ENCODE peak calls at places on chromosomes 5 and 9, in seven cellular contexts. W, B, F, M, A, O and X are unnamed samples.
A peak's percentile ranks its signal among the peaks of the same experiment; 100 is the strongest.

GRCh38 chr5:80805038-80805437 is 150.3 kb upstream of the DHFR start:
- DNase-seq in A (no peak), F (no peak), W (no peak), B (no peak), M (no peak), O (no peak), X (no peak)

GRCh38 chr9:38707885-38708640 is 11.9 kb downstream of the FAM240B start:
- DNase-seq in F (no peak), O (no peak), A (no peak), B (no peak), M (no peak), W (peak; percentile 2), X (no peak)

GRCh38 chr9:114743446-114743845 is 61.5 kb upstream of the TEX48 start:
- DNase-seq in W (no peak), O (no peak), B (no peak), F (no peak), A (no peak), M (no peak), X (no peak)

GRCh38 chr9:112556497-112557085 is 70.0 kb downstream of the KIAA1958 start:
- DNase-seq in A (no peak), M (no peak), O (peak; percentile 91), W (no peak), F (no peak), B (peak; percentile 61), X (no peak)

GRCh38 chr9:73200694-73201432 is 49.2 kb downstream of the ANXA1 start:
- DNase-seq in O (peak; percentile 15), A (no peak), F (no peak), M (peak; percentile 55), W (peak; percentile 41), B (no peak), X (no peak)

GRCh38 chr5:144335561-144335960 is 164.9 kb downstream of the KCTD16 start:
- DNase-seq in M (no peak), A (no peak), F (no peak), W (no peak), O (no peak), B (no peak), X (no peak)

GRCh38 chr9:4334439-4334838 is 34.6 kb upstream of the GLIS3 start:
- DNase-seq in W (no peak), B (peak; percentile 61), M (peak; percentile 54), O (peak; percentile 63), A (peak; percentile 48), F (peak; percentile 84), X (no peak)

GRCh38 chr5:119019431-119020348 is 31.3 kb upstream of the DTWD2 start:
- DNase-seq in F (no peak), M (no peak), O (no peak), B (no peak), A (no peak), W (peak; percentile 54), X (no peak)

GRCh38 chr5:180111273-180111695 is 39.7 kb upstream of the RNF130 start:
- DNase-seq in O (no peak), A (peak; percentile 34), W (no peak), M (no peak), F (no peak), B (no peak), X (no peak)

GRCh38 chr5:84364043-84364442 is 20.6 kb downstream of the EDIL3 start:
- DNase-seq in O (peak; percentile 81), A (no peak), B (no peak), M (peak; percentile 63), F (no peak), W (no peak), X (no peak)

GRCh38 chr5:6634327-6634713 is 1.1 kb downstream of the SRD5A1 start:
- DNase-seq in B (no peak), O (no peak), F (no peak), A (no peak), W (peak; percentile 49), M (peak; percentile 5), X (no peak)

GRCh38 chr9:134863941-134864820 is 16.4 kb upstream of the FCN2 start:
- DNase-seq in O (no peak), M (peak; percentile 23), F (no peak), B (no peak), A (no peak), W (no peak), X (no peak)

GRCh38 chr9:38358390-38359296 is 33.9 kb upstream of the ALDH1B1 start:
- DNase-seq in F (no peak), O (peak; percentile 43), M (no peak), A (no peak), B (no peak), W (no peak), X (peak; percentile 7)

GRCh38 chr9:132267660-132268059 is 87.1 kb downstream of the SETX start:
- DNase-seq in W (no peak), F (no peak), B (no peak), M (no peak), A (no peak), O (no peak), X (no peak)

GRCh38 chr5:77015938-77016569 is 14.2 kb upstream of the AGGF1 start:
- DNase-seq in F (no peak), W (peak; percentile 77), M (peak; percentile 83), O (peak; percentile 63), A (no peak), B (peak; percentile 23), X (no peak)
- TF ChIP-seq CTCF in F (peak; percentile 50), W (peak; percentile 81), M (peak; percentile 30), O (peak; percentile 21), A (no peak), B (peak; percentile 54), X (no peak)

DNA sequence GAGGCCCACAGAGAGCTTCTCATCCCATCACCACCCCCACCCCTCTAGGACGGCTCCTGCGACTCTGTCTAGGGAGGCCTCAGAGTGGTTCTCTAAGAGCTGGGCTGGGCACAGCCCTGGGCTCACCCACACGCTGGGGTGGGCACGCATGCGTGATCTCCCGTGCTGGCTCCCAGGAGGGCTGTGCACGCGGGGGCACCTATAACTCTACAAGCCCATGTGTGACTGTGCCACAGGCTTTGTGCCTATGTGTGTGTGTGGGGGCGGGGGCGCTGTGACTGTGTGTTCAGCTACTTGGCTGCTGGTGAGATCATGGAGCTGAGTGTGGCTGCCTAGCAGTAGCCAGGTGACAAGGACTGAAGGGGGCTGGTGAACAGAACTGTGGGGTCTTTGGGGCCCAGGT is 32.2 kb downstream of the NDUFA8 start:
- DNase-seq in W (no peak), M (no peak), A (no peak), B (no peak), O (no peak), F (no peak), X (no peak)
- TF ChIP-seq CTCF in W (no peak), M (no peak), A (no peak), B (no peak), O (no peak), F (no peak), X (no peak)

GRCh38 chr5:110329955-110330354 is 396.5 kb downstream of the TMEM232 start:
- DNase-seq in B (no peak), F (no peak), M (no peak), A (no peak), O (no peak), W (no peak), X (no peak)

GRCh38 chr5:110338336-110339083 is 388.0 kb downstream of the TMEM232 start:
- DNase-seq in B (no peak), W (no peak), M (no peak), O (no peak), A (no peak), F (no peak), X (no peak)

GRCh38 chr5:110335361-110336046 is 391.0 kb downstream of the TMEM232 start:
- DNase-seq in A (no peak), M (peak; percentile 29), O (peak; percentile 94), B (peak; percentile 93), W (no peak), F (no peak), X (no peak)

DNA sequence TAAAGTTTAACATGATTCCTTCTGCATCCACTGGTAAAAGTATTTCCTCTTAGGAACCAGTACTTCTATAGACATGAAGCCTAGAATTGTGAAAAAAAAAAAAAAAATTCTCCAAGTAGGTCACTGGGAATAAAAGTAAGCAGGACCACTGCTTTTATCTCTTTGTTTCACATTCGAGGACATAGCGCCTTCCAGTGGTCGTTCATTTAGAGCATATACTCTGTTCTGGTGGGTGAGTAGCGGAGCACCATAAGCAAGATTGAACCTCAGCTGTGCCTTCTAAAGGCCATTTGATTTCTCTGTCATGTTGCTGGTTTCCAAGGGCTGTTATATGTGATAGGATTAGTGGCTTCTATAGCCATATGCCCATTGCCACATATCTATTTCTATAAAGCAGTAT is 393.1 kb downstream of the TMEM232 start:
- DNase-seq in O (no peak), F (no peak), A (no peak), W (peak; percentile 15), B (no peak), M (peak; percentile 14), X (no peak)
- TF ChIP-seq CTCF in O (no peak), F (no peak), A (no peak), W (peak; percentile 43), B (peak; percentile 27), M (peak; percentile 14), X (no peak)

GRCh38 chr9:99350461-99350860 is 128.4 kb downstream of the SEC61B start:
- DNase-seq in W (no peak), B (no peak), O (no peak), A (no peak), F (no peak), M (no peak), X (no peak)

GRCh38 chr9:99349870-99350269 is 127.8 kb downstream of the SEC61B start:
- DNase-seq in M (no peak), A (no peak), F (no peak), W (no peak), B (no peak), O (no peak), X (no peak)

GRCh38 chr9:99353408-99353807 is 131.3 kb downstream of the SEC61B start:
- DNase-seq in M (peak; percentile 81), A (no peak), W (no peak), O (peak; percentile 83), F (no peak), B (no peak), X (no peak)

GRCh38 chr9:99352786-99353185 is 130.7 kb downstream of the SEC61B start:
- DNase-seq in O (no peak), B (no peak), M (no peak), A (no peak), W (no peak), F (no peak), X (no peak)

GRCh38 chr9:99351647-99352046 is 129.6 kb downstream of the SEC61B start:
- DNase-seq in F (no peak), A (no peak), W (peak; percentile 2), M (no peak), B (no peak), O (no peak), X (no peak)
- TF ChIP-seq CTCF in F (no peak), A (no peak), W (no peak), M (peak; percentile 15), B (peak; percentile 18), O (no peak), X (no peak)

GRCh38 chr5:174409070-174409469 is 315.3 kb upstream of the MSX2 start:
- DNase-seq in W (no peak), B (no peak), F (peak; percentile 27), M (no peak), A (no peak), O (no peak), X (no peak)
- TF ChIP-seq CTCF in W (peak; percentile 52), B (peak; percentile 40), F (peak; percentile 30), M (no peak), A (no peak), O (no peak), X (no peak)